ENCODE peak calls at places on chromosome 11, in six cellular contexts. D, K, A, O, F and P are unnamed samples.

GRCh38 chr11:33895752-33896137 is 3.9 kb upstream of the LMO2 start:
- DNase-seq in D (no peak), F (no peak), O (no peak), K (no peak), A (no peak), P (no peak)

GRCh38 chr11:47270331-47271271 is 668 bp downstream of the MADD start:
- DNase-seq in A (peak; percentile 50), D (peak; percentile 34), O (peak; percentile 26), F (no peak), K (no peak), P (no peak)

GRCh38 chr11:48040830-48041444 is 60.6 kb downstream of the PTPRJ start:
- DNase-seq in K (no peak), D (no peak), O (no peak), A (no peak), F (no peak), P (no peak)

GRCh38 chr11:101127348-101127698 is 2.3 kb downstream of the PGR start:
- DNase-seq in K (peak; percentile 51), O (no peak), A (peak; percentile 76), F (no peak), D (peak; percentile 26), P (no peak)

GRCh38 chr11:134223066-134223465 is 701 bp downstream of the NCAPD3 start:
- DNase-seq in K (no peak), A (no peak), F (no peak), D (no peak), O (peak; percentile 9), P (no peak)

GRCh38 chr11:122747358-122747757 is 90.9 kb upstream of the CRTAM start:
- DNase-seq in A (no peak), O (no peak), K (no peak), F (no peak), D (no peak), P (no peak)

GRCh38 chr11:102430158-102430836 is 22.3 kb downstream of the TMEM123 start:
- DNase-seq in K (no peak), A (no peak), O (no peak), D (no peak), F (no peak), P (no peak)

GRCh38 chr11:113681711-113682410 is 24.2 kb downstream of the TMPRSS5 start:
- DNase-seq in F (no peak), A (peak; percentile 44), D (no peak), K (no peak), O (no peak), P (no peak)

GRCh38 chr11:123168955-123169484 is 26.0 kb downstream of the CLMP start:
- DNase-seq in O (no peak), A (no peak), D (no peak), K (no peak), F (no peak), P (no peak)

GRCh38 chr11:114438303-114438702 is 964 bp upstream of the REXO2 start:
- DNase-seq in K (no peak), D (no peak), A (no peak), F (no peak), O (peak; percentile 38), P (no peak)

GRCh38 chr11:65559951-65560537 is 1.9 kb upstream of the LTBP3 start:
- DNase-seq in F (peak; percentile 89), K (no peak), A (no peak), D (peak; percentile 64), O (peak; percentile 76), P (no peak)

GRCh38 chr11:79413258-79413657 is 27.6 kb downstream of the TENM4 start:
- DNase-seq in A (no peak), O (no peak), K (no peak), F (no peak), D (peak; percentile 57), P (no peak)

GRCh38 chr11:79415912-79416311 is 24.9 kb downstream of the TENM4 start:
- DNase-seq in F (no peak), A (no peak), O (no peak), K (no peak), D (no peak), P (no peak)

GRCh38 chr11:79415411-79415810 is 25.4 kb downstream of the TENM4 start:
- DNase-seq in K (no peak), D (no peak), O (no peak), A (no peak), F (no peak), P (no peak)

GRCh38 chr11:79412761-79413160 is 28.1 kb downstream of the TENM4 start:
- DNase-seq in F (no peak), O (no peak), K (no peak), A (no peak), D (no peak), P (no peak)

DNA sequence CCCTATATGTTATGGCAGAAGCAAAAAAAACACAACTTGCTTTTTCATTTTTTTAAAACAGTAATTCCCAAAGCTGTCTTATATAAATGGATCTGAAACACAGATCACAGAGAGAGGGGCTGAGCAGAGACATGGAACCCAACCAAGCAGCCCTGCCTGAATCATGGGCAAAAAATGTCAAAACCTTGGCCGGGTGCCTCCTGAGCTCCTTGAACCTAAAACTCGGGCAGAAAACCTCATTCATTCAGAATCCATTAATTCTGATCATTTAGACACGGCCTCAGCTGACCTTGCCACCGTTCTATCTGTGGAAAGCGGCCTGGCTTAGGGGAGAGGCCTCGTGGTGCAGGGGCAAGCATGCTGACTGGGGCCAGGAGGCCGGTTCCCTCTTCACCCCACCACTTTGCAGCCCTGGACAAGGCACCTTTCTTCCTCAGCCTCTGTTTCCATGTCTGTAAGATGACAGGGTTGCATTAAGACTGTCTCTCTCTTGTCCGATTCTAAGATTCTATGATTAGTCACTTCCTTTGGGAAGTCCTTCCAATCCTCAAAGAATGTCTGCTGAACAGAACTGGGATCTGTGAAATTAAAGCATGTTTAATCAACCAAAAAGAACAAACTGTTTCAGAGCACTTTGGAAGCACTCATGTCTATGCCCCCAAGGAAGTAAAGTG is 26.0 kb downstream of the TENM4 start:
- DNase-seq in A (no peak), F (no peak), D (no peak), O (no peak), K (no peak), P (no peak)
- H3K4me3 ChIP-seq in A (no peak overlapping the region), F (no peak overlapping the region), D (no peak overlapping the region), O (no peak overlapping the region), K (no peak overlapping the region), P (no peak overlapping the region)

DNA sequence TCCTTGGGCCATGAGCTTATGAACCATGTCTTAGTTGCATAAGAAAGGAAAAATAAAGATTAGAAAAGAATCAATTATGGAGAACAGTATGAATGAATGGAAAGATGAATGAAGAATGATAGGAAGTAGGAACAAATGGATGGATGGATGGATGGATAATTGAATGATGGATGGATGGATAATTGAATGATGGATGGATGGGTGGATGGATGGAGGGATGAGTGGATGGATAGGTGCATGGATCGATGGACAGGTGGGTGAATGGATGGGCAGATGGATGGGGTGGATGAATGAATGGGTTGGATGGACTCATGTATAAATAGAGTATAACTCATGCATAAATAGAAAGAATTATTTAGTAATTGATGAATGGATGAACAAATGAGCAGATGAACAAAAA is 7.2 kb downstream of the LSP1 start:
- DNase-seq in O (no peak), K (no peak), A (no peak), D (no peak), F (no peak), P (no peak)
- TF ChIP-seq POLR2A in O (no peak), K (no peak), A (no peak), D (no peak), F (no peak), P (no peak)

GRCh38 chr11:61978703-61979661 is 11.5 kb upstream of the FTH1 start:
- DNase-seq in F (no peak), D (no peak), K (peak; percentile 33), A (no peak), O (peak; percentile 87), P (peak; percentile 45)
- TF ChIP-seq POLR2AphosphoS5 in F (no peak), D (no peak), K (no peak), A (no peak), O (no peak), P (no peak)

GRCh38 chr11:67272327-67273259 is 6.3 kb downstream of the GRK2 start:
- DNase-seq in O (no peak), F (no peak), K (peak; percentile 46), D (peak; percentile 23), A (no peak), P (peak; percentile 33)

GRCh38 chr11:67271212-67271547 is 4.9 kb downstream of the GRK2 start:
- DNase-seq in D (no peak), A (no peak), K (peak; percentile 14), O (no peak), F (no peak), P (no peak)

GRCh38 chr11:67270256-67271211 is 4.3 kb downstream of the GRK2 start:
- DNase-seq in D (peak; percentile 63), A (peak; percentile 73), F (no peak), O (peak; percentile 27), K (peak; percentile 42), P (no peak)

GRCh38 chr11:67273260-67273990 is 7.2 kb downstream of the GRK2 start:
- DNase-seq in K (no peak), A (no peak), D (peak; percentile 11), F (no peak), O (no peak), P (peak; percentile 68)

GRCh38 chr11:67271548-67272284 is 5.4 kb downstream of the GRK2 start:
- DNase-seq in O (no peak), K (peak; percentile 46), F (no peak), D (peak; percentile 22), A (no peak), P (peak; percentile 66)
- H3K4me3 ChIP-seq in O (no peak overlapping the region), K (no peak overlapping the region), F (no peak overlapping the region), D (peak overlapping the region; percentile 95), A (no peak overlapping the region), P (peak overlapping the region; percentile 99)

GRCh38 chr11:61627831-61628753 is 47.2 kb upstream of the SYT7 start:
- DNase-seq in K (peak; percentile 78), D (peak; percentile 72), O (peak; percentile 55), F (peak; percentile 45), A (peak; percentile 92), P (peak; percentile 76)
- TF ChIP-seq POLR2A in K (no peak), D (no peak), O (no peak), F (no peak), A (no peak), P (no peak)

GRCh38 chr11:126339866-126340434 is 15.5 kb upstream of the ST3GAL4 start:
- DNase-seq in F (no peak), K (no peak), A (no peak), O (no peak), D (no peak), P (peak; percentile 89)
- TF ChIP-seq POLR2AphosphoS5 in F (no peak), K (no peak), A (no peak), O (no peak), D (no peak), P (no peak)

GRCh38 chr11:36289226-36289852 is at the start of gene COMMD9:
- DNase-seq in D (peak; percentile 96), A (peak; percentile 93), F (peak; percentile 88), K (peak; percentile 95), O (peak; percentile 93), P (peak; percentile 98)
- H3K4me3 ChIP-seq in D (peak within 1 kb of the TSS; percentile 93), A (peak within 1 kb of the TSS; percentile 92), F (peak within 1 kb of the TSS; percentile 74), K (peak within 1 kb of the TSS; percentile 66), O (peak within 1 kb of the TSS; percentile 75), P (peak within 1 kb of the TSS; percentile 73)